ENCODE peak calls at places on chromosomes 16 and 17, in seven cellular contexts. Q is NCI-H2029; L is stimulated activated CD8-positive, alpha-beta memory T cell treated with anti-CD3 and anti-CD28 coated beads, Interleukin-4, amount 100 ng/mL, for 1 hour; D is AG10803; G is activated CD4-positive, alpha-beta T cell treated with anti-CD3 and anti-CD28 coated beads, Interleukin-2, amount 10 ng/mL, durations not matched to agents 7 days and 5 days; A is choroid plexus epithelial cell; K is iris pigment epithelial cell. N is an unnamed sample.

GRCh38 chr16:85428899-85429775 is 184.0 kb upstream of the GSE1 start:
- DNase-seq in Q (no peak), L (no peak), D (no peak), G (no peak), A (no peak), K (no peak), N (no peak)

GRCh38 chr17:57582881-57583756 is 162.0 kb downstream of the CCDC182 start:
- DNase-seq in Q (no peak), L (no peak), D (peak; percentile 23), G (no peak), A (no peak), K (no peak), N (no peak)

GRCh38 chr16:4443271-4443670 is 17.6 kb downstream of the DNAJA3 start:
- DNase-seq in Q (no peak), L (no peak), D (no peak), G (no peak), A (no peak), K (no peak), N (no peak)

GRCh38 chr17:72406501-72406900 is 285.7 kb downstream of the SOX9 start:
- DNase-seq in Q (no peak), L (no peak), D (no peak), G (no peak), A (no peak), K (no peak), N (no peak)

GRCh38 chr17:55726440-55726839 is 3.8 kb upstream of the TMEM100 start:
- DNase-seq in Q (peak; percentile 86), L (no peak), D (peak; percentile 98), G (no peak), A (peak; percentile 82), K (peak; percentile 74), N (peak; percentile 100)

GRCh38 chr17:34892864-34893263 is 68.4 kb downstream of the CCT6B start:
- DNase-seq in Q (peak; percentile 20), L (no peak), D (no peak), G (no peak), A (peak; percentile 12), K (peak; percentile 7), N (no peak)

GRCh38 chr16:88695753-88696152 is 9.4 kb upstream of the SNAI3 start:
- DNase-seq in Q (no peak), L (no peak), D (no peak), G (no peak), A (no peak), K (no peak), N (no peak)

GRCh38 chr16:30896890-30897730 is 696 bp downstream of the CTF1 start:
- DNase-seq in Q (peak; percentile 89), L (peak; percentile 55), D (peak; percentile 90), G (peak; percentile 83), A (peak; percentile 94), K (peak; percentile 95), N (peak; percentile 86)

GRCh38 chr16:89431158-89431584 is 59.2 kb downstream of the ANKRD11 start:
- DNase-seq in Q (no peak), L (no peak), D (peak; percentile 86), G (no peak), A (no peak), K (no peak), N (peak; percentile 89)

GRCh38 chr16:9261376-9261775 is 169.9 kb downstream of the HAPSTR1 start:
- DNase-seq in Q (no peak), L (no peak), D (no peak), G (no peak), A (no peak), K (no peak), N (no peak)

GRCh38 chr16:29896841-29897240 is 2.5 kb downstream of the SEZ6L2 start:
- DNase-seq in Q (no peak), L (no peak), D (no peak), G (no peak), A (no peak), K (no peak), N (no peak)

GRCh38 chr16:8936421-8936820 is 27.3 kb downstream of the USP7 start:
- DNase-seq in Q (no peak), L (peak; percentile 55), D (no peak), G (peak; percentile 82), A (peak; percentile 58), K (peak; percentile 65), N (peak; percentile 54)

GRCh38 chr16:11667824-11668589 is at the start of gene SNN:
- DNase-seq in Q (peak; percentile 72), L (peak; percentile 73), D (peak; percentile 76), G (peak; percentile 88), A (peak; percentile 83), K (peak; percentile 80), N (peak; percentile 59)

GRCh38 chr17:74599531-74599939 is 7.5 kb upstream of the CD300LD start:
- DNase-seq in Q (no peak), L (no peak), D (no peak), G (no peak), A (no peak), K (no peak), N (no peak)

GRCh38 chr17:72687941-72688340 is 404.5 kb downstream of the SLC39A11 start:
- DNase-seq in Q (no peak), L (no peak), D (no peak), G (no peak), A (no peak), K (no peak), N (no peak)

GRCh38 chr17:63364387-63364786 is 81.7 kb downstream of the CYB561 start:
- DNase-seq in Q (no peak), L (no peak), D (peak; percentile 47), G (no peak), A (peak; percentile 67), K (peak; percentile 64), N (peak; percentile 76)

GRCh38 chr17:73092518-73093135 is at the start of gene SLC39A11:
- DNase-seq in Q (peak; percentile 84), L (peak; percentile 77), D (peak; percentile 94), G (peak; percentile 92), A (peak; percentile 96), K (peak; percentile 96), N (peak; percentile 87)

GRCh38 chr17:69506489-69506888 is 92.0 kb downstream of the MAP2K6 start:
- DNase-seq in Q (no peak), L (no peak), D (no peak), G (no peak), A (peak; percentile 43), K (no peak), N (peak; percentile 14)

GRCh38 chr17:28598799-28599310 is at the start of gene SPAG5:
- DNase-seq in Q (peak; percentile 81), L (peak; percentile 90), D (peak; percentile 86), G (peak; percentile 95), A (peak; percentile 93), K (peak; percentile 90), N (peak; percentile 88)

GRCh38 chr16:4574919-4575705 is 19.0 kb downstream of the C16orf96 start:
- DNase-seq in Q (no peak), L (no peak), D (no peak), G (no peak), A (no peak), K (no peak), N (no peak)

GRCh38 chr17:43720311-43721060 is 38.1 kb downstream of the SOST start:
- DNase-seq in Q (no peak), L (peak; percentile 47), D (peak; percentile 66), G (peak; percentile 81), A (peak; percentile 59), K (peak; percentile 57), N (peak; percentile 48)

GRCh38 chr17:12730421-12730820 is 58.9 kb upstream of the ARHGAP44 start:
- DNase-seq in Q (no peak), L (no peak), D (no peak), G (no peak), A (no peak), K (no peak), N (no peak)

GRCh38 chr17:21551081-21551881 is 141.0 kb upstream of the KCNJ18 start:
- DNase-seq in Q (no peak), L (peak; percentile 69), D (peak; percentile 85), G (peak; percentile 75), A (peak; percentile 93), K (peak; percentile 92), N (peak; percentile 87)

GRCh38 chr16:24729967-24730815 is 740 bp downstream of the TNRC6A start:
- DNase-seq in Q (no peak), L (no peak), D (no peak), G (peak; percentile 44), A (peak; percentile 19), K (peak; percentile 31), N (peak; percentile 32)

GRCh38 chr17:68539536-68540469 is 27.6 kb downstream of the PRKAR1A start:
- DNase-seq in Q (no peak), L (no peak), D (peak; percentile 44), G (peak; percentile 20), A (peak; percentile 55), K (peak; percentile 39), N (peak; percentile 53)

GRCh38 chr16:4494746-4495490 is 18.7 kb downstream of the HMOX2 start:
- DNase-seq in Q (no peak), L (no peak), D (peak; percentile 73), G (no peak), A (peak; percentile 80), K (peak; percentile 86), N (peak; percentile 80)

GRCh38 chr17:17356149-17356930 is 53.2 kb downstream of the NT5M start:
- DNase-seq in Q (peak; percentile 54), L (peak; percentile 29), D (peak; percentile 81), G (peak; percentile 72), A (peak; percentile 93), K (peak; percentile 82), N (peak; percentile 87)

GRCh38 chr16:85441189-85441889 is 171.8 kb upstream of the GSE1 start:
- DNase-seq in Q (no peak), L (no peak), D (no peak), G (no peak), A (no peak), K (no peak), N (no peak)

GRCh38 chr16:11669380-11670146 is 1.3 kb downstream of the SNN start:
- DNase-seq in Q (no peak), L (no peak), D (peak; percentile 18), G (no peak), A (peak; percentile 23), K (no peak), N (peak; percentile 46)

GRCh38 chr16:51876934-51877333 is 670.0 kb downstream of the TOX3 start:
- DNase-seq in Q (no peak), L (no peak), D (peak; percentile 33), G (no peak), A (no peak), K (peak; percentile 81), N (no peak)

GRCh38 chr16:85610059-85610445 is 3.1 kb upstream of the GSE1 start:
- DNase-seq in Q (peak; percentile 40), L (no peak), D (no peak), G (no peak), A (no peak), K (no peak), N (no peak)

GRCh38 chr16:10984509-10984908 is 40.1 kb downstream of the CLEC16A start:
- DNase-seq in Q (no peak), L (no peak), D (peak; percentile 45), G (no peak), A (peak; percentile 57), K (peak; percentile 61), N (peak; percentile 80)

GRCh38 chr17:81207610-81208581 is 14.9 kb downstream of the CEP131 start:
- DNase-seq in Q (no peak), L (no peak), D (no peak), G (no peak), A (no peak), K (no peak), N (no peak)

GRCh38 chr16:15643453-15644305 is 725 bp upstream of the MARF1 start:
- DNase-seq in Q (peak; percentile 20), L (no peak), D (peak; percentile 64), G (peak; percentile 49), A (peak; percentile 74), K (peak; percentile 44), N (peak; percentile 66)

GRCh38 chr17:17685775-17686291 is 4.6 kb downstream of the RAI1 start:
- DNase-seq in Q (peak; percentile 24), L (no peak), D (peak; percentile 79), G (no peak), A (peak; percentile 73), K (peak; percentile 85), N (peak; percentile 88)

GRCh38 chr17:21379080-21379711 is 3.0 kb downstream of the KCNJ12 start:
- DNase-seq in Q (peak; percentile 70), L (no peak), D (no peak), G (no peak), A (no peak), K (no peak), N (no peak)

GRCh38 chr17:49997256-49997735 is 2.3 kb upstream of the DLX3 start:
- DNase-seq in Q (no peak), L (no peak), D (no peak), G (no peak), A (no peak), K (no peak), N (no peak)

GRCh38 chr16:47016700-47017133 is 43.2 kb upstream of the DNAJA2 start:
- DNase-seq in Q (no peak), L (no peak), D (no peak), G (peak; percentile 26), A (no peak), K (no peak), N (no peak)